ENCODE peak calls at places on chromosome 17, in four cellular contexts. F is K562, H is A549, X is GM12878. L is an unnamed sample.

GRCh38 chr17:29927546-29927945 is 2.5 kb downstream of the SSH2 start:
- DNase-seq in F (no peak), H (no peak), X (no peak), L (no peak)

GRCh38 chr17:58215685-58216084 is 3.4 kb downstream of the MKS1 start:
- DNase-seq in F (no peak), H (peak), X (no peak), L (no peak)

GRCh38 chr17:46152423-46152822 is 40.8 kb downstream of the KANSL1 start:
- DNase-seq in F (no peak), H (no peak), X (peak), L (no peak)

GRCh38 chr17:29143894-29144293 is 36.3 kb downstream of the MYO18A start:
- DNase-seq in F (no peak), H (peak), X (no peak), L (peak)

GRCh38 chr17:38728290-38728831 is 1.8 kb upstream of the CISD3 start:
- DNase-seq in F (no peak), H (no peak), X (peak), L (no peak)

GRCh38 chr17:48054238-48055185 is 6.4 kb downstream of the NFE2L1 start:
- DNase-seq in F (peak), H (no peak), X (no peak), L (peak)

GRCh38 chr17:39096435-39097158 is 54.8 kb downstream of the PLXDC1 start:
- DNase-seq in F (no peak), H (no peak), X (no peak), L (no peak)

GRCh38 chr17:76716146-76716833 is 5.5 kb upstream of the MXRA7 start:
- DNase-seq in F (no peak), H (no peak), X (no peak), L (no peak)

GRCh38 chr17:44672479-44673093 is 16.3 kb downstream of the MEIOC start:
- DNase-seq in F (peak), H (peak), X (no peak), L (peak)

GRCh38 chr17:9456265-9456664 is 119.4 kb downstream of the STX8 start:
- DNase-seq in F (no peak), H (no peak), X (no peak), L (no peak)

GRCh38 chr17:45132569-45133463 is 501 bp upstream of the PLCD3 start:
- DNase-seq in F (peak), H (peak), X (no peak), L (peak)

GRCh38 chr17:31560836-31561235 is 169.4 kb downstream of the RAB11FIP4 start:
- DNase-seq in F (no peak), H (no peak), X (no peak), L (peak)

GRCh38 chr17:22515599-22515998 is 823.3 kb downstream of the KCNJ18 start:
- DNase-seq in F (no peak), H (no peak), X (no peak), L (no peak)

GRCh38 chr17:2797632-2798031 is 1.4 kb downstream of the RAP1GAP2 start:
- DNase-seq in F (no peak), H (no peak), X (no peak), L (no peak)

GRCh38 chr17:45022655-45023339 is 28.6 kb downstream of the DCAKD start:
- DNase-seq in F (no peak), H (no peak), X (peak), L (no peak)

GRCh38 chr17:66474258-66474657 is 171.8 kb downstream of the PRKCA start:
- DNase-seq in F (no peak), H (no peak), X (no peak), L (peak)

GRCh38 chr17:43324205-43324893 is 74.4 kb upstream of the ARL4D start:
- DNase-seq in F (no peak), H (peak), X (peak), L (peak)

GRCh38 chr17:36931697-36932382 is 5.4 kb upstream of the LHX1 start:
- DNase-seq in F (no peak), H (no peak), X (no peak), L (no peak)

GRCh38 chr17:55750750-55751641 is at the start of gene PCTP:
- DNase-seq in F (peak), H (peak), X (peak), L (peak)

GRCh38 chr17:49162866-49163265 is 30.3 kb downstream of the B4GALNT2 start:
- DNase-seq in F (no peak), H (no peak), X (no peak), L (no peak)

GRCh38 chr17:5344914-5345313 is 62.8 kb downstream of the RABEP1 start:
- DNase-seq in F (no peak), H (no peak), X (no peak), L (no peak)

GRCh38 chr17:59372138-59372751 is 40.8 kb downstream of the YPEL2 start:
- DNase-seq in F (no peak), H (no peak), X (peak), L (no peak)

GRCh38 chr17:42155614-42156045 is 841 bp upstream of the RAB5C start:
- DNase-seq in F (no peak), H (no peak), X (no peak), L (peak)

GRCh38 chr17:49861150-49861884 is 13.4 kb upstream of the TAC4 start:
- DNase-seq in F (peak), H (peak), X (no peak), L (peak)

GRCh38 chr17:47703191-47703591 is 9.2 kb downstream of the TBKBP1 start:
- DNase-seq in F (no peak), H (no peak), X (no peak), L (no peak)

GRCh38 chr17:8300629-8301242 is 5.5 kb upstream of the SLC25A35 start:
- DNase-seq in F (peak), H (peak), X (peak), L (peak)

GRCh38 chr17:74267579-74267978 is 6.5 kb upstream of the DNAI2 start:
- DNase-seq in F (no peak), H (no peak), X (no peak), L (no peak)

GRCh38 chr17:30716461-30717289 is 107.8 kb downstream of the CRLF3 start:
- DNase-seq in F (no peak), H (peak), X (no peak), L (peak)

GRCh38 chr17:7842380-7842949 is 8.4 kb downstream of the KDM6B start:
- DNase-seq in F (peak), H (peak), X (no peak), L (no peak)

GRCh38 chr17:2050246-2050866 is 4.5 kb upstream of the HIC1 start:
- DNase-seq in F (peak), H (peak), X (no peak), L (peak)

GRCh38 chr17:35373984-35374765 is 754 bp upstream of the SLFN11 start:
- DNase-seq in F (no peak), H (peak), X (no peak), L (peak)

GRCh38 chr17:50024808-50025207 is 29.8 kb upstream of the DLX3 start:
- DNase-seq in F (no peak), H (no peak), X (no peak), L (no peak)

GRCh38 chr17:49944451-49944850 is 24.5 kb upstream of the DLX4 start:
- DNase-seq in F (no peak), H (no peak), X (no peak), L (peak)

GRCh38 chr17:48510761-48511604 is 19.8 kb downstream of the HOXB1 start:
- DNase-seq in F (no peak), H (no peak), X (peak), L (no peak)

GRCh38 chr17:6460531-6461161 is 16.4 kb downstream of the PIMREG start:
- DNase-seq in F (no peak), H (no peak), X (no peak), L (no peak)

GRCh38 chr17:63332286-63332685 is 113.8 kb downstream of the CYB561 start:
- DNase-seq in F (no peak), H (no peak), X (no peak), L (no peak)

GRCh38 chr17:67613961-67614360 is 103.8 kb upstream of the NOL11 start:
- DNase-seq in F (no peak), H (no peak), X (no peak), L (no peak)

GRCh38 chr17:48002208-48002919 is 31.5 kb downstream of the CDK5RAP3 start:
- DNase-seq in F (peak), H (peak), X (peak), L (no peak)

GRCh38 chr17:15910791-15911190 is 34.1 kb upstream of the ADORA2B start:
- DNase-seq in F (no peak), H (no peak), X (no peak), L (no peak)
- TF ChIP-seq JUNB in F (no peak), H (no peak), X (no peak), L (no peak)

GRCh38 chr17:27819171-27819544 is 18.8 kb upstream of the NOS2 start:
- DNase-seq in F (no peak), H (no peak), X (no peak), L (no peak)
- H3K4me3 ChIP-seq in F (no peak), H (no peak), X (no peak), L (no peak)

DNA sequence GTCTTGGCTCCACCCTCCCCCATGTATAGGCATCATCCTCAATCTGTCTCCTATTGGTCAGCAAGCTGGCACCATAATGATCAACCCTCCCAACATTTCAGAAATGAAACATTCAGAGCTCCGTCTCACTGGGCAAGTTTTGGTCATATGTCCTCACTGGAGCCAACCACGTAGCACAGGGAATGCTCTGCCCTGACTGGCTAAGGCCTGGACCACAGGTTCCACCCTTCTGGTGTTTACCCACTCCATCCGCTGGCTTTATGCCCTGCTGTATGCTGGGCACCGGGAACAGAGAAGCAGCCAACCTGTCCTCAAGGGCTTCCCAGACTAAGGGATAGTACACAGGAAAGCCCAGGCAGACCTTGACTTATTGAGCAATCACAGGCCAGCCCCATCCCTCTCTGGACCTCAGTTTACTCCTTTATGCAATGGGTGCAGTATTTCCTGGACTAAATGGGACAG is 20.5 kb downstream of the MYO15A start:
- DNase-seq in F (no peak), H (peak), X (no peak), L (no peak)
- TF ChIP-seq JUNB in F (no peak), H (no peak), X (no peak), L (no peak)

GRCh38 chr17:82237746-82238561 is 9.1 kb downstream of the SLC16A3 start:
- DNase-seq in F (no peak), H (no peak), X (no peak), L (no peak)
- H3K4me3 ChIP-seq in F (peak), H (no peak), X (no peak), L (no peak)

L was measured in GM23338.